ENCODE peak calls at places on chromosomes 3 and 15, in five cellular contexts. Z is caudate nucleus, K is neural crest cell, E is left ventricle myocardium inferior, Y is T-helper 1 cell. V is an unnamed sample.

GRCh38 chr3:142785996-142786395 is 62.2 kb downstream of the TRPC1 start:
- DNase-seq in E (no peak), K (no peak), Y (no peak), Z (no peak), V (no peak)

GRCh38 chr3:10462641-10463040 is 42.7 kb downstream of the ATP2B2 start:
- DNase-seq in Y (no peak), Z (no peak), K (no peak), E (no peak), V (no peak)

GRCh38 chr3:146625117-146625775 is 20.1 kb upstream of the PLSCR5 start:
- DNase-seq in K (no peak), Y (no peak), Z (no peak), E (no peak), V (no peak)

GRCh38 chr3:126292318-126293070 is 64.7 kb downstream of the KLF15 start:
- DNase-seq in E (no peak), Y (no peak), Z (no peak), K (no peak), V (no peak)

GRCh38 chr3:17771177-17772048 is 29.0 kb upstream of the TBC1D5 start:
- DNase-seq in Y (no peak), K (no peak), Z (no peak), E (no peak), V (no peak)

GRCh38 chr15:70054884-70055387 is 42.8 kb downstream of the TLE3 start:
- DNase-seq in Z (no peak), E (no peak), Y (no peak), K (no peak), V (no peak)

GRCh38 chr3:178275793-178276192 is 260.4 kb upstream of the KCNMB2 start:
- DNase-seq in E (no peak), Z (no peak), Y (no peak), K (no peak), V (no peak)

GRCh38 chr3:188036375-188036985 is 117.5 kb upstream of the LPP start:
- DNase-seq in E (no peak), Y (no peak), Z (no peak), K (no peak), V (no peak)

GRCh38 chr3:12342151-12342550 is 53.3 kb downstream of the PPARG start:
- DNase-seq in E (no peak), Y (no peak), K (no peak), Z (no peak), V (no peak)

GRCh38 chr3:185292238-185292637 is 38.4 kb upstream of the EHHADH start:
- DNase-seq in Z (no peak), K (no peak), E (no peak), Y (no peak), V (no peak)

GRCh38 chr3:87333393-87333892 is 57.1 kb upstream of the POU1F1 start:
- DNase-seq in E (no peak), Z (no peak), Y (no peak), K (no peak), V (no peak)

GRCh38 chr15:32825219-32825618 is 107.4 kb downstream of the GREM1 start:
- DNase-seq in K (no peak), Z (no peak), Y (no peak), E (no peak), V (no peak)

GRCh38 chr3:129621626-129622417 is 15.3 kb upstream of the PLXND1 start:
- DNase-seq in K (no peak), Z (no peak), Y (no peak), E (peak; percentile 40), V (no peak)

GRCh38 chr15:48784756-48785155 is 26.1 kb downstream of the CEP152 start:
- DNase-seq in Y (no peak), Z (no peak), K (no peak), E (no peak), V (no peak)

GRCh38 chr15:51203797-51204196 is 109.1 kb upstream of the TNFAIP8L3 start:
- DNase-seq in Y (no peak), E (no peak), K (no peak), Z (no peak), V (no peak)

GRCh38 chr15:81312790-81313543 is 11.0 kb downstream of the STARD5 start:
- DNase-seq in K (no peak), Y (no peak), E (peak; percentile 67), Z (no peak), V (no peak)

GRCh38 chr15:44775923-44776322 is 39.6 kb downstream of the TRIM69 start:
- DNase-seq in E (no peak), Z (peak; percentile 23), K (no peak), Y (no peak), V (no peak)

GRCh38 chr15:40249477-40250303 is 10.8 kb downstream of the PAK6 start:
- DNase-seq in Z (no peak), E (peak; percentile 15), K (no peak), Y (no peak), V (no peak)

GRCh38 chr3:42755681-42756578 is 17.1 kb downstream of the CCDC13 start:
- DNase-seq in K (no peak), Z (no peak), E (no peak), Y (no peak), V (no peak)

GRCh38 chr15:92392462-92392861 is 1.2 kb upstream of the ST8SIA2 start:
- DNase-seq in E (no peak), K (no peak), Y (no peak), Z (no peak), V (no peak)

GRCh38 chr3:183583331-183584245 is 28.1 kb upstream of the KLHL6 start:
- DNase-seq in K (no peak), Z (no peak), E (no peak), Y (no peak), V (no peak)

GRCh38 chr3:152910966-152911365 is 76.0 kb downstream of the P2RY1 start:
- DNase-seq in K (no peak), E (no peak), Y (no peak), Z (no peak), V (no peak)

GRCh38 chr3:173502983-173503568 is 105.5 kb downstream of the NLGN1 start:
- DNase-seq in Z (no peak), E (no peak), K (no peak), Y (no peak), V (no peak)

GRCh38 chr3:8529197-8529637 is 27.6 kb downstream of the LMCD1 start:
- DNase-seq in Z (no peak), E (no peak), K (no peak), Y (no peak), V (no peak)

GRCh38 chr3:27533718-27534578 is 49.8 kb upstream of the SLC4A7 start:
- DNase-seq in Z (no peak), K (no peak), Y (no peak), E (peak; percentile 29), V (no peak)

GRCh38 chr3:48634661-48635221 is 520 bp downstream of the SLC26A6 start:
- DNase-seq in E (peak; percentile 55), Y (no peak), Z (no peak), K (peak; percentile 34), V (no peak)

GRCh38 chr3:157130138-157130880 is 29.6 kb downstream of the CCNL1 start:
- DNase-seq in Z (no peak), E (peak; percentile 45), Y (peak; percentile 72), K (peak; percentile 73), V (peak; percentile 84)

GRCh38 chr3:71062920-71063767 is 520.4 kb downstream of the FOXP1 start:
- DNase-seq in E (no peak), Z (no peak), K (no peak), Y (no peak), V (no peak)

GRCh38 chr3:114627760-114628159 is 333.9 kb downstream of the TIGIT start:
- DNase-seq in E (peak; percentile 31), K (no peak), Z (no peak), Y (no peak), V (no peak)

GRCh38 chr3:78689378-78689777 is 1078.4 kb downstream of the ROBO1 start:
- DNase-seq in K (no peak), Y (no peak), E (no peak), Z (no peak), V (no peak)

GRCh38 chr3:30766522-30766921 is 127.9 kb downstream of the GADL1 start:
- DNase-seq in E (no peak), Z (no peak), Y (no peak), K (no peak), V (no peak)

V was measured in T-cell.